ENCODE peak calls at places on chromosome X, in four cellular contexts. R is HepG2, J is GM12878, L is K562. B is an unnamed sample.

GRCh38 chrX:131649741-131650140 is 105.9 kb downstream of the OR13H1 start:
- DNase-seq in J (no peak), L (no peak), R (no peak), B (no peak)

GRCh38 chrX:288561-288991 is 7.4 kb downstream of the PLCXD1 start:
- DNase-seq in J (no peak), R (no peak), L (no peak), B (no peak)

GRCh38 chrX:11470231-11470630 is 177.0 kb downstream of the AMELX start:
- DNase-seq in L (no peak), R (no peak), J (no peak), B (no peak)

GRCh38 chrX:13669246-13669689 is 16.3 kb downstream of the TCEANC start:
- DNase-seq in J (peak; percentile 89), R (peak; percentile 52), L (peak; percentile 47), B (no peak)

GRCh38 chrX:38346150-38346549 is 6.3 kb upstream of the OTC start:
- DNase-seq in J (no peak), L (no peak), R (no peak), B (no peak)

GRCh38 chrX:118548831-118549230 is 53.2 kb downstream of the DOCK11 start:
- DNase-seq in L (no peak), J (no peak), R (no peak), B (no peak)

GRCh38 chrX:8721536-8721935 is 10.4 kb downstream of the ANOS1 start:
- DNase-seq in L (no peak), J (no peak), R (no peak), B (no peak)

GRCh38 chrX:12973561-12974216 is 1.2 kb upstream of the TMSB4X start:
- DNase-seq in J (no peak), L (no peak), R (no peak), B (no peak)

GRCh38 chrX:102746134-102746584 is 25.6 kb downstream of the GPRASP3 start:
- DNase-seq in R (no peak), L (no peak), J (no peak), B (peak; percentile 62)

GRCh38 chrX:18702362-18703195 is 4.9 kb upstream of the PPEF1 start:
- DNase-seq in R (no peak), L (no peak), J (no peak), B (no peak)
- TF ChIP-seq NFIC in R (no peak), L (no peak), J (no peak), B (peak; percentile 67)

GRCh38 chrX:40105791-40106676 is 8.3 kb upstream of the BCOR start:
- DNase-seq in L (peak; percentile 51), R (no peak), J (no peak), B (peak; percentile 76)
- TF ChIP-seq NFIC in L (no peak), R (no peak), J (no peak), B (no peak)

DNA sequence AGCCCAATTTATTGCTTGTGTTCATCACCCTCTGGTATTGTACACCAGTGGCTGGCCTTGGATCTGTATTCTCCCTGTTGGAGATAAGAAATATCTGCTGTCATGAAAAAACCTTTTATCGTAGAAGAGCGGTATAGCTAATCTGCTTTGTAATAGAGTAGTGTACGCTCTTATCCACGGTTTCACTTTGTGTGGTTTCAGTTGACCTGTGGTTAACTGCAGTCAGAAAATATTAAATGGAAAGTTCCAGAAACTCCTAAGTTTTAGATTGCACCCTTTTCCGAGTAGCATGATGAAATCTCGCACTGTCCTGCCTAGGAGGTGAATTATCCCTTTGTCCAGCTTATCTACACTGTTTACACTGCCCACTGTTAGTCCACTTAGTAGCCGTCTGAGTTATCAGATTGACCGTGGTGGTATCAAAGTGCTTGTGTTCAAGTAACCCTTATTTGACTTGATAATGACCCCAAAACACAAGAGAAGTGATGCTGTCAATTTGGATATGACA is 42.4 kb downstream of the KDM6A start:
- DNase-seq in L (no peak), J (no peak), R (peak; percentile 92), B (peak; percentile 54)
- TF ChIP-seq NFIC in L (peak; percentile 49), J (no peak), R (peak; percentile 72), B (no peak)

GRCh38 chrX:154600962-154601374 is 16.0 kb downstream of the CTAG1A start:
- DNase-seq in L (no peak), J (no peak), R (no peak), B (no peak)
- TF ChIP-seq NFIC in L (no peak), J (no peak), R (no peak), B (no peak)